ENCODE peak calls at places on chromosomes 11 and 22, in four cellular contexts. B is HepG2, A is GM12878, S is SK-N-SH. V is an unnamed sample.
A peak's percentile ranks its signal among the peaks of the same experiment; 100 is the strongest.

GRCh38 chr22:27820896-27821866 is 19.6 kb upstream of the MN1 start:
- DNase-seq in S (peak; percentile 36), B (peak; percentile 52), A (no peak), V (no peak)

GRCh38 chr22:24599514-24599913 is 3.5 kb upstream of the GGT1 start:
- DNase-seq in B (no peak), S (no peak), A (no peak), V (no peak)

GRCh38 chr22:19524170-19525115 is at the start of gene CLDN5:
- DNase-seq in A (no peak), S (peak; percentile 89), B (no peak), V (peak; percentile 54)

GRCh38 chr11:46275964-46276641 is 1.4 kb upstream of the CREB3L1 start:
- DNase-seq in S (no peak), B (peak; percentile 46), A (no peak), V (no peak)

GRCh38 chr11:130071211-130071712 is 1.6 kb downstream of the APLP2 start:
- DNase-seq in B (peak; percentile 13), S (no peak), A (no peak), V (peak; percentile 47)

GRCh38 chr22:42304021-42304790 is 33.8 kb upstream of the TCF20 start:
- DNase-seq in A (no peak), B (peak; percentile 83), S (no peak), V (no peak)

GRCh38 chr11:76135491-76135890 is 70.8 kb downstream of the WNT11 start:
- DNase-seq in B (no peak), S (no peak), A (no peak), V (no peak)

GRCh38 chr11:19511413-19512183 is 201.0 kb upstream of the NAV2 start:
- DNase-seq in S (no peak), B (no peak), A (no peak), V (no peak)

GRCh38 chr22:30606455-30607299 is at the start of gene TCN2:
- DNase-seq in B (peak; percentile 41), S (peak; percentile 80), A (no peak), V (peak; percentile 53)

GRCh38 chr11:111602865-111603632 is 800 bp downstream of the SIK2 start:
- DNase-seq in A (no peak), B (no peak), S (peak; percentile 74), V (peak; percentile 44)

GRCh38 chr22:27794244-27794643 is 7.3 kb downstream of the MN1 start:
- DNase-seq in S (no peak), B (no peak), A (no peak), V (no peak)

GRCh38 chr11:22668005-22668796 is 1.8 kb downstream of the GAS2 start:
- DNase-seq in S (no peak), B (no peak), A (no peak), V (no peak)

GRCh38 chr22:27911329-27911728 is 7.7 kb downstream of the PITPNB start:
- DNase-seq in A (no peak), S (no peak), B (no peak), V (peak; percentile 51)

GRCh38 chr11:7098235-7098832 is 9.5 kb downstream of the RBMXL2 start:
- DNase-seq in S (peak; percentile 55), B (peak; percentile 49), A (peak; percentile 40), V (peak; percentile 46)

DNA sequence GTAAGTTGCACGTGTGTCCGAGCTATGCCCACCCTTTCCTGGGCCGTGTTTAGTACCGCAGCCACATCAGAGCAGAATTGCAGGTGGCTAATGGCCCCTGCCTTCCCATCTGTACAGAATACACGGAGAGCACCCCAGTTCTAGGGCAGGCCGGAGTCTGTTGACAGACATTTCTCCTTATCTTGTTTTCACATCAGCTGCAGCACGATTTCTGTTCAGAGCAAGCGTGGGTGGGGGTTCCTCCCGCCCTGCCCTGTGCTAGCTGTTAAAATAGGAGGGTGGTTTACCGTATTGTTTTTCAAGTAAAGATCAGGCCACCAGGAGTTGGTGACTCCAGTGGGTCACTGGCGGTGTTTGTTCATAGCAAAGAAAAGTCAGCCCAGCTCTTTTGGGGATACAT is 41.1 kb downstream of the UBASH3B start:
- DNase-seq in S (no peak), B (no peak), A (no peak), V (peak; percentile 2)
- TF ChIP-seq RAD21 in S (no peak), B (no peak), A (no peak), V (no peak)

DNA sequence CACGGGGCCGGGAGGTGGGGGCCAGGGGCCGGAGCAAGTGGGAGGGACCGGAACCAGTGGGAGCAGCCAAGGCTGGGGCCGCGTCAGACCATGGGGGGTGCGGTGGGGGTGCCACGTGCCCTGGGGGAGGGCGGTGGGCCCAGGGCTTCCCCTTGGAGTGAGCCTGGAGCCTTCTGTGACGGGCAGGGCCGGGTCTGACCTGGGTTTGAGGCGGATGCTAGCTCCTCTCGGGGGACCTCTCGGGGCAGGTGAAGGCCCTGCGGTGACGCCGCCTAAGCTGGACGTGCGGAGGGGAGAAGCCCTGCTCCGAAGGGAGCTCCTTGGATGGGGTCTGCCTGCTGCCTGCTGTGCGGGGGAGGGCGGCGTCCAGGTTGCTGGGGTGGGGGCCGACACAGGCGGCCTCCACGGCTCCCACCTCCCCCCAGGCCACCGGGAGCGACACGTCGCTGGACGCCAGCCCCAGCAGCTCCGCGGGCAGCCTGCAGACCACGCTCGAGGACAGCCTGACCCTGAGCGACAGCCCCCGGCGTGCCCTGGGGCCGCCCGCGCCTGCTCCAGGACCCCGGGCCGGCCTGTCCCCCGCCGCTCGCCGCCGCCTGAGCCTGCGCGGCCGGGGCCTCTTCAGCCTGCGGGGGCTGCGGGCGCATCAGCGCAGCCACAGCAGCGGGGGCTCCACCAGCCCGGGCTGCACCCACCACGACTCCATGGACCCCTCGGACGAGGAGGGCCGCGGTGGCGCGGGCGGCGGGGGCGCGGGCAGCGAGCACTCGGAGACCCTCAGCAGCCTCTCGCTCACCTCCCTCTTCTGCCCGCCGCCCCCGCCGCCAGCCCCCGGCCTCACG is 115.0 kb downstream of the CACNA1I start:
- DNase-seq in B (no peak), S (no peak), A (no peak), V (no peak)
- TF ChIP-seq FOXM1 in B (no peak), S (no peak), A (no peak), V (no peak)

GRCh38 chr11:123653405-123653996 is 923 bp downstream of the SCN3B start:
- DNase-seq in S (no peak), A (no peak), B (no peak), V (no peak)

GRCh38 chr11:123653997-123654565 is 343 bp downstream of the SCN3B start:
- DNase-seq in S (peak; percentile 81), B (no peak), A (no peak), V (peak; percentile 64)

GRCh38 chr11:123659311-123659710 is 4.9 kb upstream of the SCN3B start:
- DNase-seq in A (no peak), S (no peak), B (no peak), V (no peak)

GRCh38 chr11:123650901-123651300 is 3.5 kb downstream of the SCN3B start:
- DNase-seq in B (no peak), S (no peak), A (no peak), V (no peak)

GRCh38 chr11:123654566-123655081 is at the start of gene SCN3B:
- DNase-seq in S (peak; percentile 99), B (peak; percentile 24), A (no peak), V (peak; percentile 87)
- TF ChIP-seq RAD21 in S (no peak), B (no peak), A (no peak), V (no peak)

GRCh38 chr11:63736864-63737263 is 31.7 kb downstream of the ZFTA start:
- DNase-seq in S (no peak), A (no peak), B (no peak), V (no peak)
- TF ChIP-seq FOXM1 in S (no peak), A (no peak), B (no peak), V (no peak)

GRCh38 chr22:17844150-17844549 is 69.9 kb upstream of the BID start:
- DNase-seq in A (no peak), S (no peak), B (no peak), V (no peak)

GRCh38 chr22:17841836-17842235 is 67.6 kb upstream of the BID start:
- DNase-seq in S (no peak), B (peak; percentile 27), A (no peak), V (no peak)

GRCh38 chr22:17843189-17843588 is 68.9 kb upstream of the BID start:
- DNase-seq in S (no peak), B (no peak), A (no peak), V (no peak)

GRCh38 chr22:17845340-17845739 is 71.1 kb upstream of the BID start:
- DNase-seq in A (no peak), B (no peak), S (no peak), V (no peak)

DNA sequence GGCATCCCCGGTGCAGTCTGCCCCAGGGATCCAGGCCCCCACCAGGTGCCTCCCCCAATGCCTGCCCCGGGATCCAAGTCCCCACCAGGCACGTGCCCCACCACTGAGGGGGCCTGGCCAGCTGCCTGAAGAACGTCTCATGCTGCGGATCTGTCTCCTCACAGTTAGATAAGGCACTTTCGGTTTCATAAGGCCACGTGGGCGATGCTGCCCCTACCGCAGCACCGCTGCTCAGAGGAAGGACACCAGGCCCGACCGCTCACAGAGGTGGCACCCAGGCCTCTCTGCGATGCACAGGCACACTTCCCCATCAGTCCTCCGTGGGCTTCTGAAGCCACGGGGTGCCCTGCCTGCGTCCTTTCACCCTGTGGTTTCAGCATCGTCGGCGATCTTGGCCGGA is 68.1 kb upstream of the BID start:
- DNase-seq in S (no peak), B (no peak), A (no peak), V (no peak)
- TF ChIP-seq RAD21 in S (no peak), B (no peak), A (no peak), V (no peak)

GRCh38 chr11:47961383-47961782 is 19.0 kb upstream of the PTPRJ start:
- DNase-seq in B (no peak), S (no peak), A (no peak), V (no peak)
- TF ChIP-seq FOXM1 in B (no peak), S (no peak), A (no peak), V (no peak)

GRCh38 chr11:61553373-61554171 is 27.3 kb downstream of the SYT7 start:
- DNase-seq in S (peak; percentile 84), A (no peak), B (no peak), V (no peak)
- TF ChIP-seq RAD21 in S (no peak), A (no peak), B (no peak), V (no peak)

GRCh38 chr11:134478176-134478575 is 66.1 kb upstream of the B3GAT1 start:
- DNase-seq in S (no peak), A (no peak), B (no peak), V (no peak)

GRCh38 chr11:134476435-134477021 is 64.5 kb upstream of the B3GAT1 start:
- DNase-seq in B (no peak), S (no peak), A (no peak), V (no peak)

GRCh38 chr11:134475951-134476350 is 63.9 kb upstream of the B3GAT1 start:
- DNase-seq in S (no peak), A (no peak), B (no peak), V (no peak)

GRCh38 chr11:134478611-134479010 is 66.6 kb upstream of the B3GAT1 start:
- DNase-seq in S (peak; percentile 64), A (no peak), B (no peak), V (no peak)

GRCh38 chr11:134477486-134477885 is 65.4 kb upstream of the B3GAT1 start:
- DNase-seq in B (no peak), A (no peak), S (no peak), V (no peak)
- TF ChIP-seq FOXM1 in B (no peak), A (no peak), S (no peak), V (no peak)

GRCh38 chr11:74783241-74783871 is 34.7 kb downstream of the RNF169 start:
- DNase-seq in A (peak; percentile 64), B (no peak), S (no peak), V (no peak)
- TF ChIP-seq RAD21 in A (no peak), B (no peak), S (no peak), V (no peak)

V was measured in K562.